ENCODE peak calls at places on chromosomes 3 and 15, in seven cellular contexts. Y is mesothelial cell of epicardium; H is left ventricle myocardium inferior; T is T47D; X is Panc1; J is activated T-cell treated with anti-CD3 and anti-CD28 coated beads, Interleukin-2, amount 50 U/mL, for 72 hours; Z is retinal pigment epithelial cell. G is an unnamed sample.

GRCh38 chr15:71185706-71186105 is 70.4 kb downstream of the THSD4 start:
- DNase-seq in Y (no peak), H (no peak), T (no peak), X (no peak), J (no peak), Z (no peak), G (no peak)

GRCh38 chr15:51092480-51092879 is 2.2 kb downstream of the TNFAIP8L3 start:
- DNase-seq in Y (no peak), H (no peak), T (no peak), X (no peak), J (no peak), Z (no peak), G (no peak)

GRCh38 chr3:153789380-153789779 is 331.8 kb upstream of the ARHGEF26 start:
- DNase-seq in Y (no peak), H (no peak), T (no peak), X (no peak), J (no peak), Z (no peak), G (no peak)

GRCh38 chr3:14806641-14807263 is 12.0 kb upstream of the FGD5 start:
- DNase-seq in Y (no peak), H (no peak), T (no peak), X (no peak), J (peak), Z (no peak), G (no peak)

GRCh38 chr3:159263750-159264561 is 462.1 kb downstream of the MFSD1 start:
- DNase-seq in Y (no peak), H (no peak), T (peak), X (no peak), J (peak), Z (no peak), G (no peak)

GRCh38 chr3:134757549-134758069 is 37.5 kb upstream of the EPHB1 start:
- DNase-seq in Y (no peak), H (no peak), T (no peak), X (no peak), J (no peak), Z (no peak), G (no peak)

GRCh38 chr3:162348912-162349311 is 852.3 kb downstream of the OTOL1 start:
- DNase-seq in Y (no peak), H (no peak), T (no peak), X (no peak), J (no peak), Z (no peak), G (no peak)

GRCh38 chr3:141913150-141913811 is 36.8 kb downstream of the ATP1B3 start:
- DNase-seq in Y (no peak), H (no peak), T (peak), X (no peak), J (peak), Z (no peak), G (peak)

GRCh38 chr15:52095597-52096262 is 16.8 kb downstream of the BCL2L10 start:
- DNase-seq in Y (no peak), H (no peak), T (no peak), X (peak), J (no peak), Z (peak), G (no peak)

GRCh38 chr3:32892625-32893598 is 58.5 kb upstream of the CCR4 start:
- DNase-seq in Y (no peak), H (no peak), T (no peak), X (no peak), J (no peak), Z (no peak), G (no peak)

GRCh38 chr15:80606571-80606970 is 88.5 kb upstream of the ABHD17C start:
- DNase-seq in Y (no peak), H (no peak), T (no peak), X (no peak), J (no peak), Z (no peak), G (no peak)

GRCh38 chr3:88032245-88032644 is 26.6 kb downstream of the CGGBP1 start:
- DNase-seq in Y (no peak), H (no peak), T (no peak), X (no peak), J (no peak), Z (no peak), G (no peak)

GRCh38 chr15:96699871-96700401 is 369.4 kb downstream of the NR2F2 start:
- DNase-seq in Y (no peak), H (no peak), T (no peak), X (no peak), J (no peak), Z (no peak), G (no peak)

GRCh38 chr3:16124636-16125035 is 49.8 kb upstream of the GALNT15 start:
- DNase-seq in Y (no peak), H (no peak), T (no peak), X (no peak), J (no peak), Z (no peak), G (no peak)

GRCh38 chr3:48693826-48694225 is 8.1 kb upstream of the NCKIPSD start:
- DNase-seq in Y (no peak), H (no peak), T (no peak), X (no peak), J (no peak), Z (no peak), G (no peak)

GRCh38 chr3:61452536-61452991 is 108.8 kb upstream of the PTPRG start:
- DNase-seq in Y (no peak), H (no peak), T (no peak), X (no peak), J (no peak), Z (no peak), G (no peak)

GRCh38 chr3:194661946-194662345 is 10.0 kb downstream of the LSG1 start:
- DNase-seq in Y (no peak), H (no peak), T (no peak), X (no peak), J (no peak), Z (no peak), G (no peak)

GRCh38 chr15:67805871-67806538 is 19.3 kb upstream of the SKOR1 start:
- DNase-seq in Y (peak), H (no peak), T (no peak), X (no peak), J (no peak), Z (no peak), G (peak)

GRCh38 chr15:66897381-66897780 is 168.0 kb upstream of the SMAD3 start:
- DNase-seq in Y (no peak), H (no peak), T (no peak), X (no peak), J (no peak), Z (no peak), G (no peak)

GRCh38 chr3:146390967-146391366 is 78.4 kb downstream of the PLSCR2 start:
- DNase-seq in Y (no peak), H (no peak), T (no peak), X (no peak), J (no peak), Z (peak), G (peak)

GRCh38 chr3:191139771-191140170 is 59.3 kb upstream of the OSTN start:
- DNase-seq in Y (no peak), H (no peak), T (no peak), X (no peak), J (no peak), Z (no peak), G (no peak)

GRCh38 chr15:62495670-62496328 is 330.7 kb upstream of the C2CD4B start:
- DNase-seq in Y (no peak), H (peak), T (no peak), X (no peak), J (no peak), Z (peak), G (no peak)

GRCh38 chr15:62394079-62394478 is 229.0 kb upstream of the C2CD4B start:
- DNase-seq in Y (no peak), H (no peak), T (no peak), X (no peak), J (no peak), Z (no peak), G (no peak)

GRCh38 chr15:62828364-62828763 is 214.2 kb upstream of the TPM1 start:
- DNase-seq in Y (no peak), H (no peak), T (no peak), X (no peak), J (no peak), Z (no peak), G (no peak)

GRCh38 chr3:151900460-151900859 is 27.0 kb downstream of the SUCNR1 start:
- DNase-seq in Y (no peak), H (no peak), T (no peak), X (no peak), J (no peak), Z (no peak), G (no peak)

GRCh38 chr3:161372321-161373260 is 1.3 kb upstream of the SPTSSB start:
- DNase-seq in Y (peak), H (no peak), T (peak), X (no peak), J (peak), Z (no peak), G (no peak)

GRCh38 chr3:129723558-129724324 is 117.3 kb upstream of the PLXND1 start:
- DNase-seq in Y (no peak), H (peak), T (no peak), X (no peak), J (no peak), Z (peak), G (peak)

GRCh38 chr15:67148196-67148701 is 82.8 kb downstream of the SMAD3 start:
- DNase-seq in Y (no peak), H (no peak), T (peak), X (no peak), J (no peak), Z (no peak), G (no peak)

GRCh38 chr3:141401584-141402475 is 33.5 kb downstream of the ZBTB38 start:
- DNase-seq in Y (peak), H (peak), T (peak), X (no peak), J (peak), Z (no peak), G (no peak)

GRCh38 chr15:29115093-29115991 is 154.3 kb downstream of the NSMCE3 start:
- DNase-seq in Y (peak), H (no peak), T (no peak), X (no peak), J (peak), Z (no peak), G (no peak)

GRCh38 chr3:112730210-112730609 is 89.3 kb upstream of the CCDC80 start:
- DNase-seq in Y (no peak), H (no peak), T (no peak), X (no peak), J (no peak), Z (no peak), G (no peak)

GRCh38 chr15:45180201-45180600 is 7.6 kb downstream of the SHF start:
- DNase-seq in Y (no peak), H (no peak), T (no peak), X (no peak), J (peak), Z (no peak), G (no peak)

GRCh38 chr3:112582242-112582874 is 20.5 kb downstream of the SLC35A5 start:
- DNase-seq in Y (no peak), H (no peak), T (no peak), X (peak), J (peak), Z (peak), G (no peak)

GRCh38 chr15:98347001-98347400 is 301.3 kb upstream of the IGF1R start:
- DNase-seq in Y (no peak), H (no peak), T (no peak), X (no peak), J (no peak), Z (no peak), G (no peak)

GRCh38 chr3:108125550-108126071 is 34.8 kb upstream of the CD47 start:
- DNase-seq in Y (no peak), H (no peak), T (no peak), X (no peak), J (peak), Z (no peak), G (no peak)

GRCh38 chr3:61564405-61565059 is 3.2 kb downstream of the PTPRG start:
- DNase-seq in Y (peak), H (peak), T (no peak), X (no peak), J (peak), Z (peak), G (no peak)

G was measured in epithelial cell of proximal tubule.